ENCODE peak calls at places on chromosomes 5 and 9, in ten cellular contexts. V is SK-N-SH; T is CD8-positive, alpha-beta T cell; S is right lobe of liver; R is mammary epithelial cell; Q is vagina; J is CD8-positive, alpha-beta memory T cell; F is sigmoid colon; U is body of pancreas; D is fibroblast of lung. P is an unnamed sample.
A peak's percentile ranks its signal among the peaks of the same experiment; 100 is the strongest.

GRCh38 chr5:157528036-157528632 is 47.4 kb downstream of the ADAM19 start:
- DNase-seq in S (no peak), J (no peak), V (no peak), F (peak; percentile 83), D (peak; percentile 42), T (no peak), Q (no peak), R (no peak), U (no peak), P (no peak)

GRCh38 chr5:124592891-124593290 is 153.5 kb downstream of the ZNF608 start:
- DNase-seq in U (no peak), R (no peak), S (no peak), Q (no peak), T (no peak), F (no peak), V (no peak), J (no peak), D (no peak), P (no peak)

GRCh38 chr5:112551437-112552018 is 132.5 kb upstream of the EPB41L4A start:
- DNase-seq in D (peak; percentile 50), V (peak; percentile 42), J (no peak), T (no peak), S (no peak), F (no peak), R (peak; percentile 35), U (peak; percentile 51), Q (no peak), P (peak; percentile 36)

GRCh38 chr5:111627862-111628261 is 115.5 kb upstream of the STARD4 start:
- DNase-seq in U (no peak), R (no peak), S (no peak), T (no peak), F (no peak), D (no peak), J (no peak), Q (no peak), V (no peak), P (no peak)

GRCh38 chr9:17930091-17930490 is 351.2 kb downstream of the SH3GL2 start:
- DNase-seq in S (no peak), D (no peak), F (no peak), J (no peak), T (no peak), R (no peak), U (no peak), V (no peak), Q (no peak), P (no peak)

GRCh38 chr5:136040746-136041415 is 12.1 kb downstream of the TGFBI start:
- DNase-seq in R (no peak), F (no peak), V (no peak), J (no peak), Q (no peak), S (no peak), T (no peak), D (no peak), U (no peak), P (no peak)

GRCh38 chr5:124402144-124402581 is 344.3 kb downstream of the ZNF608 start:
- DNase-seq in Q (no peak), R (peak; percentile 92), V (no peak), F (no peak), S (no peak), T (no peak), D (peak; percentile 75), J (no peak), U (peak; percentile 36), P (no peak)

GRCh38 chr5:73160239-73160671 is 12.7 kb upstream of the TMEM174 start:
- DNase-seq in U (no peak), F (no peak), V (no peak), R (no peak), J (peak; percentile 59), Q (no peak), S (no peak), T (no peak), D (peak; percentile 70), P (no peak)

GRCh38 chr9:133127340-133127981 is 6.4 kb upstream of the RALGDS start:
- DNase-seq in R (peak; percentile 94), F (peak; percentile 86), U (peak; percentile 95), V (no peak), T (peak; percentile 43), S (peak; percentile 91), D (peak; percentile 65), Q (no peak), J (peak; percentile 82), P (no peak)

GRCh38 chr5:153489611-153490010 is 859 bp upstream of the GRIA1 start:
- DNase-seq in Q (no peak), S (no peak), T (no peak), F (no peak), V (no peak), R (peak; percentile 31), U (no peak), D (peak; percentile 53), J (no peak), P (no peak)

GRCh38 chr9:137352511-137353222 is 50.6 kb upstream of the NRARP start:
- DNase-seq in S (no peak), D (no peak), F (no peak), Q (no peak), J (no peak), U (no peak), T (no peak), R (no peak), V (no peak), P (no peak)

GRCh38 chr5:52983731-52984620 is 5.2 kb upstream of the ITGA2 start:
- DNase-seq in F (no peak), Q (no peak), S (no peak), D (peak; percentile 87), V (no peak), T (no peak), U (no peak), J (no peak), R (no peak), P (no peak)

GRCh38 chr5:172420215-172420934 is 34.0 kb downstream of the SH3PXD2B start:
- DNase-seq in S (peak; percentile 76), D (peak; percentile 98), F (peak; percentile 93), J (no peak), Q (peak; percentile 98), R (peak; percentile 99), V (no peak), T (no peak), U (peak; percentile 92), P (no peak)

GRCh38 chr5:56085205-56085604 is 90.4 kb upstream of the IL6ST start:
- DNase-seq in Q (no peak), D (peak; percentile 32), T (no peak), J (no peak), U (no peak), S (no peak), F (no peak), V (no peak), R (no peak), P (no peak)
- H3K27ac ChIP-seq in Q (no peak overlapping the region), D (no peak overlapping the region), T (no peak overlapping the region), J (no peak overlapping the region), U (no peak overlapping the region), S (no peak overlapping the region), F (no peak overlapping the region), V (no peak overlapping the region), R (no peak overlapping the region), P (no peak overlapping the region)

DNA sequence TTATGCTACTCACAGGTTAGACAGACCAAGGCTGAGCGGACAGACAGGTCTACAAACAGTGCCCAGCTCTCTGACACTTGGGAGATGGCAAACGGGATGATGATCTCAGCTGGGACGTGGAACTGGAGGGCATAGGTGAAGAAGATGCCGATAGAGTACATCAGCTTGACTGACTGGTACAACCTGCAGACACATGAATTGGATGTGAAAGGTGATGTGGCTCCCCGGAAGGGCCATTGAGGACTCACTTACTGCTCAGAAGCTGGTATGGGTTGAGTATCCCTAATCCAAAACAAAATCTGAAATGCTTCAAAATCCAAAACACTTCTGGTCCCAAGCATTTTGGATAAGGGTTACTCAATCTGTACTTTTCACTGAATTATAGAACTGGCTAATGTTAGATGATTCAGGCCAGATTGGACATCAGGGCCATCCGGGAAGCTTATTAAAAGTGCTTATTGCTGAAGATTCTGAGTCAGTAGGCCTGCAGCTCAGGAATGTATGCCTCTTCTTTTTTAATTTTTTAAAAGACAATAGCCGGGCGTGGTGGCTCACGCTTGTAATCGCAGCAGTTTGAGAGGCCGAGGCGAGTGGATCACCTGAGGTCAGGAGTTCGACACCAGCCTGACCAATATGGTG is 22.4 kb downstream of the SLC36A3 start:
- DNase-seq in F (no peak), T (no peak), D (no peak), S (no peak), Q (no peak), V (no peak), J (no peak), R (no peak), U (no peak), P (no peak)
- H3K4me1 ChIP-seq in F (no peaks in the 10 kb centered on the region), T (no peaks in the 10 kb centered on the region), D (no peaks in the 10 kb centered on the region), S (no peaks in the 10 kb centered on the region), Q (no peaks in the 10 kb centered on the region), V (no peaks in the 10 kb centered on the region), J (no peaks in the 10 kb centered on the region), R (no peaks in the 10 kb centered on the region), U (no peaks in the 10 kb centered on the region), P (no peaks in the 10 kb centered on the region)

DNA sequence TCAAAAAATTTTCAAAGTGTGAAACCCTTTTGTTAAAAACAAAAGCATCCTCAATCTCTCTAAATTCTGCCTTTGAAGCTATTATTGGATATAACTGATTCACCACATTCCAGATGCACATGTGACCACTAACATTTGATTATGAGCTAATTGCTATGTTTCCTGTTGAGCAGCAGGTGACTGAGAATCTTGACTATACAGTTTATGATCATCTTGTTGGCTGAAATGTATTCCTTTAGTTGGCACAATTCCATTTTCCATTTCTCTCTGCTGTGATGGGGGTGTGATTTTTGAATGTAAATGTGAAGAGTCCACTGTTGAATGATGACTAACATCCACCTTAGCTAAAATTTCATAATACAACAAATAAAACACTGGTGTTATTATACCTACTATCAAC is 10.7 kb downstream of the LYSMD3 start:
- DNase-seq in V (no peak), U (no peak), S (no peak), D (peak; percentile 71), T (no peak), F (no peak), Q (no peak), R (peak; percentile 24), J (no peak), P (peak; percentile 34)
- H3K27ac ChIP-seq in V (no peak overlapping the region), U (no peak overlapping the region), S (no peak overlapping the region), D (no peak overlapping the region), T (no peak overlapping the region), F (no peak overlapping the region), Q (no peak overlapping the region), R (no peak overlapping the region), J (no peak overlapping the region), P (peak overlapping the region; percentile 16)

DNA sequence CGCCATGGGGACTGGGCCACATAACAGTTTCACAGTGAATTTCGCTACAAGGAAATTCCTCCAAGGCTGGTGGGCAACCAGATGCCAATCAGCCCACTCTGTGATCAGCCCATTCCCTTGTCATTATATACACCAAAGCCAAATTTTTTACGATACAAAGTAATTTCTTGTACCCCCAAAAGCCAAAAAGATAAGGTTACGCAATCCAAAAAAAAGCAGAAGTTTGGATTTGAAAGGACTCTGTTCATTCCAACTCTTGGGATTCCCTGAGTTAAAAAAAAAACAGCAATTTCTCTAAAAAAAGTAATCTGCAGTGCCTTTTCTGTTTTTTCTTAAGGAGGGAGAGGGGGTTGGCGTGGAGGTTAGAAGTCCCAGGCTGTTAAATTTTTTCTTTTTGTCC is 166.8 kb downstream of the CDH10 start:
- DNase-seq in J (no peak), U (no peak), S (no peak), T (no peak), F (no peak), Q (no peak), V (no peak), D (no peak), R (no peak), P (no peak)
- H3K4me1 ChIP-seq in J (no peaks in the 10 kb centered on the region), U (no peaks in the 10 kb centered on the region), S (no peaks in the 10 kb centered on the region), T (no peaks in the 10 kb centered on the region), F (no peaks in the 10 kb centered on the region), Q (no peaks in the 10 kb centered on the region), V (no peaks in the 10 kb centered on the region), D (no peaks in the 10 kb centered on the region), R (no peaks in the 10 kb centered on the region), P (no peaks in the 10 kb centered on the region)

GRCh38 chr9:126126012-126126411 is 200.6 kb upstream of the MVB12B start:
- DNase-seq in R (no peak), V (peak; percentile 33), Q (peak; percentile 65), J (no peak), D (no peak), U (no peak), F (no peak), T (no peak), S (no peak), P (no peak)
- H3K27ac ChIP-seq in R (no peak overlapping the region), V (peak overlapping the region; percentile 44), Q (no peak overlapping the region), J (no peak overlapping the region), D (no peak overlapping the region), U (no peak overlapping the region), F (peak overlapping the region; percentile 56), T (no peak overlapping the region), S (no peak overlapping the region), P (no peak overlapping the region)